ENCODE peak calls at places on chromosomes 7 and 10, in five cellular contexts. W is endodermal cell, Z is heart right ventricle, N is substantia nigra, O is hepatocyte. V is an unnamed sample.

GRCh38 chr10:50851884-50852671 is 33.3 kb downstream of the A1CF start:
- DNase-seq in W (no peak), Z (no peak), N (no peak), O (no peak), V (no peak)

GRCh38 chr10:129870926-129871660 is 93.0 kb downstream of the EBF3 start:
- DNase-seq in W (no peak), Z (no peak), N (no peak), O (no peak), V (peak)

GRCh38 chr7:80134105-80134535 is 511 bp upstream of the GNAI1 start:
- DNase-seq in W (no peak), Z (peak), N (no peak), O (no peak), V (no peak)

GRCh38 chr10:110746254-110746826 is 102.2 kb downstream of the RBM20 start:
- DNase-seq in W (peak), Z (peak), N (peak), O (peak), V (peak)

GRCh38 chr10:78212134-78212785 is 178.6 kb downstream of the RPS24 start:
- DNase-seq in W (no peak), Z (peak), N (no peak), O (peak), V (peak)

GRCh38 chr10:21021843-21022594 is 124.9 kb upstream of the NEBL start:
- DNase-seq in W (peak), Z (no peak), N (no peak), O (peak), V (no peak)

GRCh38 chr10:31129261-31129660 is 97.6 kb upstream of the ZNF438 start:
- DNase-seq in W (peak), Z (peak), N (no peak), O (peak), V (peak)

GRCh38 chr7:22604246-22604645 is 104.3 kb upstream of the STEAP1B start:
- DNase-seq in W (no peak), Z (no peak), N (no peak), O (no peak), V (no peak)

V was measured in MG63.